ENCODE peak calls at places on chromosome 14, in four cellular contexts. H, T, Z and D are unnamed samples. For H3K27me3, the result is how much of the 10 kb centered on the place peaks cover.

GRCh38 chr14:36513451-36514277 is 6.4 kb downstream of the NKX2-1 start:
- DNase-seq in Z (peak), T (no peak), H (peak), D (no peak)

GRCh38 chr14:96065661-96066459 is 26.7 kb downstream of the C14orf132 start:
- DNase-seq in H (no peak), T (no peak), Z (peak), D (no peak)

GRCh38 chr14:20454359-20454644 is 310 bp downstream of the OSGEP start:
- DNase-seq in Z (no peak), T (peak), H (peak), D (peak)

GRCh38 chr14:53999061-53999488 is 42.5 kb upstream of the BMP4 start:
- DNase-seq in T (no peak), H (peak), Z (no peak), D (no peak)

GRCh38 chr14:37969511-37969979 is 238.2 kb upstream of the SSTR1 start:
- DNase-seq in Z (no peak), T (no peak), H (no peak), D (no peak)

GRCh38 chr14:51484491-51484890 is 167.2 kb upstream of the FRMD6 start:
- DNase-seq in H (no peak), Z (no peak), T (no peak), D (no peak)

GRCh38 chr14:99036594-99037293 is 235.3 kb downstream of the BCL11B start:
- DNase-seq in T (no peak), Z (no peak), H (no peak), D (no peak)

GRCh38 chr14:59146941-59147470 is 41.5 kb upstream of the DAAM1 start:
- DNase-seq in H (no peak), T (no peak), Z (no peak), D (no peak)

GRCh38 chr14:42893183-42893582 is 1286.5 kb downstream of the LRFN5 start:
- DNase-seq in T (no peak), Z (no peak), H (no peak), D (no peak)

DNA sequence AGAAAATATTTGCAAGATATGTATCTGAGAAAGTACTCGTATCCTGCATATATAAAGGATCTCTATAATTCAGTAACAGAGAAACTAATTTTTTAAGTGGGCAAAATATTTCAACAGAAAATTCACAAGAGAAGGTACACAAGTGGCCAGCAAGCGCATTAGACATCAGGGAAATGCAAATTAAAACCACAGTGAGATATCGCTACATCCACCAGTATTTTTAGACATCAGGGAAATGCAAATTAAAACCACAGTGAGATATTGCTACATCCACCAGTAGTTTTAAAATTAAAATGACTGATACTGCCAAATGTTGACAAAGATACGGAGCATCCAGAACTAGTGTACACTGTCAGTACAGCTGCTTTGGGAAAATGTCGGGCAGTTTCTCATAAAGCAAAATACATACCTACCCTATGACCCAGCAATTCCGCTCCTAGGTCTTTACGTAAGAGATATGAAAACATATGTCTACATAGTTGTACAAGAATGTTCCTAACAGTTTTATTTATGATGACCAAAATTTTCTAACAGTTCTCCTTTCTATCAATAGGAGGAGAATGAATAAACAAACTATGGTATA is 2.8 kb upstream of the KCNK13 start:
- DNase-seq in T (no peak), Z (no peak), H (no peak), D (no peak)
- H3K27me3 ChIP-seq in T (under half), Z (half or more), H (half or more), D (under half)

DNA sequence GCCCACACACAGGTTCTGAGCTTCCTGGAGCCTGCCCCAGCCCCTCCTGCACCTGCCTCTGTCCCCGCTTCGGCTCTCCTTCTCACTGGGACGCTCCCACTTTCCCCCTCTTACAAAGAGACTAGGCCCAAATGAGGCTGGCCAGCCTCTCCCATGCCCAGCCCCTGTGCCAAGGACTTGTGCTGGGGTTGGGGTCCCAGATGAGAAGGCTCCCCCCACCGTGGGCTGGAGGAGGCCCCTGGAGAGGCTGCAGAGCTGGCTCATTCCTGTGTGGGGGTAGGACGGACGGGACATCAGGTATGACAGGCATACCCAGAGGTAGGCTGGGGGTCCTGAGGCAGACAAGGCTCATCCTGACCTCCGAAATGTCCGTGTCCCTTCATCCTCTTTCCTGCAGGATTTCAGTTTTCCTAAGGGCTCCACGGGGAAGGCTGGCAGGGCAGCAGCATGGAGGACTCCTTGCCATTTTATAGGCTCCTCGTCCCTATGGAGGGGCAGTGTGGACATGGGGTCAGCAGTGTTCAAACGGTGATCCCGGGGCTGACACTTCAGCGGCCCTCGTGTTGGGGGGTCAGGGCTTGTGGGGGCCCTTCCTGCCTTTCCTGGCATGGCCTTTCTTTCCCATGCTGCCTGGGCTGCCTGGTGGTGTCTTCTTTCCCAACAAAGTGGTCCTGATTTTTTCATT is 49.1 kb upstream of the MEG3 start:
- DNase-seq in Z (peak), T (no peak), H (no peak), D (no peak)
- H3K27me3 ChIP-seq in Z (under half), T (under half), H (under half), D (under half)

GRCh38 chr14:94179244-94179643 is 5.1 kb downstream of the PPP4R4 start:
- DNase-seq in H (no peak), Z (no peak), T (no peak), D (no peak)

GRCh38 chr14:94176808-94177207 is 2.7 kb downstream of the PPP4R4 start:
- DNase-seq in H (no peak), Z (no peak), T (no peak), D (no peak)

GRCh38 chr14:94181835-94182234 is 7.7 kb downstream of the PPP4R4 start:
- DNase-seq in T (no peak), Z (no peak), H (no peak), D (no peak)

GRCh38 chr14:94177806-94178205 is 3.7 kb downstream of the PPP4R4 start:
- DNase-seq in T (no peak), H (no peak), Z (peak), D (no peak)

DNA sequence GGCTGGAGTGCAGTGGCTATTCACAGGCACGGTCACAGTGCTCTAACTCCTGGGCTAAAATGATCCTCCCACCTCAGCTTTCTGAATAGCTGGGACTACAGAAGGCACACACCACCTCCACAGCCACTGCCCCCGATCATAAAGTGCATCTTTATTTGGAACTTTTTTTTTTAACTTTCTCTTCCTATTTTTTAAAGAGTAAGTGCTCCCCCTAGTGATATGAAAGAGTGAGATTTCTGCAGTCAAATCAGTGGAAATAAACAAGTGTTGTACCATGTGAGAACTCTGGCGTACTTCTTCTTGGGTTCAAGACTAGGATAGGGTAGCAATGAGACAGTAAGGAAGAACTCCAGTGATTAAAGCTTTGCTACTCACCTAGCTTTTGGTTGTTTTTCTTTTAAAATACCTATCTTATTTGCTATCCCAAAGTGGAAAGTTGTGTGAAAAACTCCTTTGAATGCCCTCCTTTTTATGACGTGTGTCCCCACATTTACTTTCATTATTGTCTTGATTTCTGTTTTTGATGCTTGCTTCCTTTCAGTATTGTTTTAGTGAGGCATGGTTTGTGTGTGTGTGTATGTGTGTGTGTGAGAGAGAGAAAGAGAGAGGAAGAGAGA is 6.6 kb downstream of the PPP4R4 start:
- DNase-seq in Z (no peak), H (no peak), T (no peak), D (no peak)
- H3K27me3 ChIP-seq in Z (under half), H (half or more), T (under half), D (under half)

DNA sequence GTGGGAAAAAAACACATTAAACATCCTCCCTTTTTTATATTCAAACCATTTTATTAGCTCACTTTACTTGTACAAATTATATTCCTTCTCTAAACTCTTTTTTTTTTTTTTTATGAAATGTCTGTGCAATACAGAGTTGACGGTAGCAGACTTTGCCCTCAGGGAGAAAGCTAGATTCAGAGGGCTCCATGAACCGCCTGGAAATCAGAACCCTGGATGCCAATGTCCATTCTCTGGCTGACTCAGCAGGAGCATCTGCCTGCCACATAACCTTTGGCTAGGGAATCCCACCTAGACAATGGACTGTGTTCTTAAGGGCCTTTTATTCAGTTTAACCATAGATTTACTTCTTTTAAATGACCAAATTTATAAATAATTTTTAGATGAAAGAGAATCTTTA is 467.0 kb downstream of the MDGA2 start:
- DNase-seq in H (no peak), T (no peak), Z (no peak), D (no peak)
- H3K27me3 ChIP-seq in H (under half), T (under half), Z (under half), D (under half)

GRCh38 chr14:104389326-104390220 is 190.0 kb upstream of the C14orf180 start:
- DNase-seq in H (peak), Z (peak), T (no peak), D (no peak)

GRCh38 chr14:104388631-104389325 is 190.8 kb upstream of the C14orf180 start:
- DNase-seq in T (no peak), H (peak), Z (no peak), D (no peak)

GRCh38 chr14:104387385-104388010 is 192.1 kb upstream of the C14orf180 start:
- DNase-seq in H (peak), T (no peak), Z (peak), D (no peak)

GRCh38 chr14:104387000-104387384 is 192.6 kb upstream of the C14orf180 start:
- DNase-seq in H (peak), T (no peak), Z (peak), D (no peak)

GRCh38 chr14:104388011-104388521 is 191.5 kb upstream of the C14orf180 start:
- DNase-seq in H (peak), T (no peak), Z (peak), D (no peak)
- H3K27me3 ChIP-seq in H (under half), T (under half), Z (under half), D (under half)

GRCh38 chr14:92254786-92255185 is 68.2 kb upstream of the SLC24A4 start:
- DNase-seq in H (peak), T (peak), Z (peak), D (no peak)

GRCh38 chr14:92252291-92252690 is 70.7 kb upstream of the SLC24A4 start:
- DNase-seq in Z (no peak), T (no peak), H (no peak), D (no peak)

GRCh38 chr14:92248638-92249037 is 74.3 kb upstream of the SLC24A4 start:
- DNase-seq in T (no peak), Z (no peak), H (no peak), D (no peak)

GRCh38 chr14:92258934-92259333 is 64.0 kb upstream of the SLC24A4 start:
- DNase-seq in Z (no peak), T (no peak), H (no peak), D (no peak)

GRCh38 chr14:92253381-92253894 is 69.5 kb upstream of the SLC24A4 start:
- DNase-seq in H (no peak), T (peak), Z (peak), D (no peak)
- H3K27me3 ChIP-seq in H (half or more), T (under half), Z (under half), D (under half)

DNA sequence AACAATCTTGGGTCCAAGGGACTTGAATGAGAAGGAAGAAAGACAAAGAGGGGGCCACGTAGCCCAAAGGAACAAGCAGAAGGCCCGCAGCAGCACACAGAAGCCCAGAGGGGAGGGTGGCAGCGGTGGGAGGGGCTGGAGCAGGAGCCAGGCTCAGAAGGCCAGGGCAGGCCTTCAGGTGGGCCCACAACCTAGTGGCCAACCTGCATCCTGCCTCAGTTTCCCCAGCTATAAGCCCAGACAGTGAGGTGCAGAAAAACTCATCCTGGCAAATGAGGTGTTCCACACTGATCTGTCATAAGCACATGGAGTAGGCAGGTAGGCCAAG is 34.1 kb downstream of the LTBP2 start:
- DNase-seq in Z (no peak), T (no peak), H (no peak), D (no peak)
- H3K27me3 ChIP-seq in Z (under half), T (under half), H (under half), D (under half)

GRCh38 chr14:28770061-28770460 is 3.5 kb downstream of the FOXG1 start:
- DNase-seq in T (no peak), H (no peak), Z (no peak), D (no peak)

GRCh38 chr14:28767851-28768548 is 1.4 kb downstream of the FOXG1 start:
- DNase-seq in T (no peak), H (no peak), Z (peak), D (no peak)

GRCh38 chr14:28770574-28770973 is 4.0 kb downstream of the FOXG1 start:
- DNase-seq in Z (no peak), H (no peak), T (no peak), D (no peak)

GRCh38 chr14:28768549-28768870 is 1.9 kb downstream of the FOXG1 start:
- DNase-seq in T (no peak), Z (no peak), H (no peak), D (no peak)

DNA sequence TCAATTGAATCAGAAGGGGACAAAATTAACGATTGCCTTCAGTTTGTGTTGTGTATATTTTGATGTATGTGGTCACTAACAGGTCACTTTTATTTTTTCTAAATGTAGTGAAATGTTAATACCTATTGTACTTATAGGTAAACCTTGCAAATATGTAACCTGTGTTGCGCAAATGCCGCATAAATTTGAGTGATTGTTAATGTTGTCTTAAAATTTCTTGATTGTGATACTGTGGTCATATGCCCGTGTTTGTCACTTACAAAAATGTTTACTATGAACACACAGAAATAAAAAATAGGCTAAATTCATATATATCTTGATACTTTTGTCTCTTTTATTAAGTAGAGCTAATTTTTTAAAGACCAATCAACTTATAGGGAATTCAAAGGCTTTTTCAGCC is 2.8 kb downstream of the FOXG1 start:
- DNase-seq in H (no peak), Z (no peak), T (no peak), D (no peak)
- H3K27me3 ChIP-seq in H (half or more), Z (half or more), T (half or more), D (under half)

DNA sequence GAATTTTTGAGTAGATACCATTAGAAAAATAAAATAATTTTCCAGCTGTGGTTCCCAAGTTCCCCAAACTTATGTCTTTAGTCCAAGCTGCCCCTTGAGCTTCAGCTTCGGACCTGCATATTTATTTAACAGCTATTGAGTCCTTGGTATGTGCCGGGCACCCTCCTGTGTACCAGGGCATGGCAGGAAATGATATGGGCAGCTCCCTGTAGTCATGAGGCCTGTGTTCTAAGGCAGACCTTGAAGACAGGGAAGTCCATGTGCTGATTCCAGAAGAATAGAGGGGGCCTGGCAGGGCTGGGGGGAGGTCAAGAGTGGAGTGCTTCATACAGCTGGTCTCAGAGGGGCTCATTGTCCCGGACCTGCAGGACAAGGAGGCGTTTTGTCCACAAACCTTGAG is 29.2 kb downstream of the TRAF3 start:
- DNase-seq in T (no peak), Z (no peak), H (no peak), D (no peak)
- H3K27me3 ChIP-seq in T (under half), Z (under half), H (under half), D (under half)